ENCODE peak calls at places on chromosomes 1 and 21, in four cellular contexts. J, O, I and V are unnamed samples.
A peak's percentile ranks its signal among the peaks of the same experiment; 100 is the strongest.

GRCh38 chr1:3530931-3531818 is 76.7 kb downstream of the ARHGEF16 start:
- DNase-seq in J (peak; percentile 64), O (peak; percentile 54), I (peak; percentile 83), V (peak; percentile 80)

GRCh38 chr1:40753142-40753882 is 30.3 kb upstream of the KCNQ4 start:
- DNase-seq in J (no peak), O (no peak), I (no peak), V (no peak)

GRCh38 chr21:45768011-45768740 is 124.7 kb downstream of the PCBP3 start:
- DNase-seq in J (no peak), O (no peak), I (no peak), V (no peak)

GRCh38 chr1:207355060-207355459 is 33.6 kb downstream of the CD55 start:
- DNase-seq in J (no peak), O (no peak), I (no peak), V (peak; percentile 57)

GRCh38 chr1:70892140-70892539 is 155.5 kb downstream of the PTGER3 start:
- DNase-seq in J (no peak), O (no peak), I (no peak), V (no peak)

GRCh38 chr21:41526478-41527087 is 18.6 kb upstream of the TMPRSS2 start:
- DNase-seq in J (no peak), O (no peak), I (no peak), V (no peak)

GRCh38 chr1:31383967-31384366 is 11.1 kb upstream of the FABP3 start:
- DNase-seq in J (no peak), O (no peak), I (no peak), V (no peak)

GRCh38 chr1:114585221-114585620 is 3.8 kb upstream of the BCAS2 start:
- DNase-seq in J (no peak), O (no peak), I (no peak), V (peak; percentile 18)

GRCh38 chr1:7267493-7267892 is 482.2 kb downstream of the CAMTA1 start:
- DNase-seq in J (no peak), O (no peak), I (no peak), V (peak; percentile 22)

GRCh38 chr1:23169727-23170335 is 1.2 kb upstream of the LUZP1 start:
- DNase-seq in J (no peak), O (peak; percentile 91), I (peak; percentile 59), V (peak; percentile 87)

GRCh38 chr1:44390277-44390676 is 14.8 kb upstream of the RNF220 start:
- DNase-seq in J (no peak), O (no peak), I (peak; percentile 54), V (no peak)

GRCh38 chr21:33028759-33029511 is 3.2 kb downstream of the OLIG2 start:
- DNase-seq in J (peak; percentile 18), O (no peak), I (no peak), V (no peak)

GRCh38 chr1:53175302-53175913 is 21.2 kb upstream of the CPT2 start:
- DNase-seq in J (no peak), O (no peak), I (no peak), V (no peak)

GRCh38 chr1:181918893-181919728 is 142.4 kb downstream of the ZNF648 start:
- DNase-seq in J (no peak), O (no peak), I (no peak), V (no peak)

GRCh38 chr1:27330786-27331185 is 8.8 kb downstream of the TMEM222 start:
- DNase-seq in J (no peak), O (no peak), I (no peak), V (no peak)